ENCODE peak calls at places on chromosomes 2 and 18, in four cellular contexts. V is MM.1S, B is fibroblast of mammary gland, G is IMR-90. I is an unnamed sample.

GRCh38 chr2:2173633-2174032 is 157.4 kb downstream of the MYT1L start:
- DNase-seq in V (no peak), B (no peak), G (no peak), I (no peak)

GRCh38 chr2:138846216-138846821 is 66.1 kb upstream of the NXPH2 start:
- DNase-seq in V (peak; percentile 64), B (peak; percentile 29), G (peak; percentile 7), I (peak; percentile 16)

GRCh38 chr18:22311301-22311700 is 106.4 kb downstream of the CTAGE1 start:
- DNase-seq in V (no peak), B (peak; percentile 83), G (peak; percentile 83), I (no peak)

GRCh38 chr2:193502363-193503035 is 1307.8 kb upstream of the TMEFF2 start:
- DNase-seq in V (no peak), B (no peak), G (no peak), I (no peak)

GRCh38 chr2:46362667-46363012 is 65.4 kb downstream of the EPAS1 start:
- DNase-seq in V (no peak), B (peak; percentile 7), G (peak; percentile 24), I (no peak)

GRCh38 chr2:69962986-69963730 is 1.7 kb upstream of the ASPRV1 start:
- DNase-seq in V (no peak), B (no peak), G (no peak), I (no peak)

GRCh38 chr18:50306944-50307343 is 19.5 kb upstream of the CXXC1 start:
- DNase-seq in V (no peak), B (peak; percentile 77), G (peak; percentile 16), I (peak; percentile 69)

GRCh38 chr2:40955635-40956034 is 503.7 kb upstream of the SLC8A1 start:
- DNase-seq in V (no peak), B (no peak), G (no peak), I (no peak)

GRCh38 chr2:222049946-222050345 is 248.9 kb downstream of the PAX3 start:
- DNase-seq in V (no peak), B (peak; percentile 55), G (peak; percentile 23), I (peak; percentile 4)

GRCh38 chr2:113105047-113105446 is 22.4 kb upstream of the IL1RN start:
- DNase-seq in V (no peak), B (peak; percentile 91), G (peak; percentile 46), I (peak; percentile 11)

GRCh38 chr2:226963528-226963927 is 127.7 kb downstream of the RHBDD1 start:
- DNase-seq in V (no peak), B (peak; percentile 72), G (peak; percentile 73), I (peak; percentile 63)

GRCh38 chr2:48258750-48259149 is 271.2 kb upstream of the STON1 start:
- DNase-seq in V (no peak), B (no peak), G (no peak), I (no peak)

GRCh38 chr2:48264632-48265031 is 265.3 kb upstream of the STON1 start:
- DNase-seq in V (no peak), B (no peak), G (no peak), I (no peak)

GRCh38 chr2:48254839-48255238 is 275.1 kb upstream of the STON1 start:
- DNase-seq in V (no peak), B (no peak), G (no peak), I (no peak)

GRCh38 chr2:48257456-48257855 is 272.5 kb upstream of the STON1 start:
- DNase-seq in V (no peak), B (no peak), G (no peak), I (no peak)

DNA sequence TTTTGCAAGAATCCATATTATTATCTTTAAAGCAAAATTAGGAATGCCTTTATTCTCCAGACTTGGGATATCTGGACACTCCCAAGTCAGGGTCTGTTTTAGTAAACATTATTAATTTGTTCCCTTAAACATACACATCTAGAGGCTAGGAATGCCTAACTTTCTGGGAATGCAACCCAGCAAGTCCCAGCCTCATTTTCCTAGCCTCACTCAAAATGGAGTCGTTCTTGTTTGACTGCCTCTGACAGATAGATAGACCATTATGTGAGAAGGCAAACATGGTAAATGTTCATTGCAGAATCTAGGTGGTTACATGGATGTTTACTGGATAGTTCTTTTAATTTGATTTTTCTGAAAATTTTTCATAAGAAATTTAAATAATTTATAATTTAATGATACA is 270.1 kb upstream of the STON1 start:
- DNase-seq in V (no peak), B (no peak), G (no peak), I (no peak)
- H3K4me3 ChIP-seq in V (no peak overlapping the region), B (no peak overlapping the region), G (no peak overlapping the region), I (no peak overlapping the region)

DNA sequence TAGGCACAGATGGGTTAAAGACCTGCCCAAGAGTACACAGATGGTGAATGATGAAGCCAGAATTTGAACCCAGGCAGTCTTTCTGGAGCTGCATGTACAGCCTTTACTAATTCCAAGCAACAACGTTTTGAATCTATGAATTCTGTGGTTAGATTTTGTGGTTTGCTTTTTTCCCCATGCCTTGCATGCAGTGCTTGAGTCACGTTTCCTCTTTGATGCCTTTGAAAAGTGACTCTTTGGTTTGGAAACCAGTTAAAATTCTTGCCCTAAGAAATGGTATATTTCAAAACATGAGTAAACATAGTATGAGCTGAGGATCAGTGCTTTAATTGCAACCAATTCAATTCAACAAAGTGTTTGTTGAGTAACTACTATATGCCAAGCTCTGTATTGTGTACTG is 48.2 kb upstream of the PPM1B start:
- DNase-seq in V (peak; percentile 81), B (peak; percentile 91), G (peak; percentile 93), I (peak; percentile 90)
- TF ChIP-seq CTCF in V (no peak), B (no peak), G (no peak), I (no peak)

DNA sequence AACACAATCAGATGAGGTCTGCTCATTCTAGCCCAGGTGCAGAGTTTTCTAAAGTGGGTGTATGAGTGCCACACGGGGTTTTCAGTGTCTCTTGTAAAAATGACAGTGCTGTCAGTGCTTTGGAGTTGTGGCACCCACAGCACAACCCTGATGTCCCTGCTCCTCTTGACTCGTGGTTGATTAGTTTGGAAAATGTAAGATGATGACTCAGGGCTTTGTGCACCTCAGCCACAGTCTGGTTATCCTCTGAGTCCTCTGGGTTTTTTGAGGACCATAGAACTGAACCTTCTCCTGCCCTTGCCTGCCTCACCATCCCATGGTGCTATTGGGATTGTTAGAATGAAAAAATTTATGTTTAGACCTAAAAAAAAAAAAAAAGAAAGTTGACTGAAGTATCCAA is 105.6 kb downstream of the MYO1B start:
- DNase-seq in V (no peak), B (peak; percentile 61), G (peak; percentile 52), I (peak; percentile 42)
- H3K4me3 ChIP-seq in V (no peak overlapping the region), B (no peak overlapping the region), G (no peak overlapping the region), I (no peak overlapping the region)

DNA sequence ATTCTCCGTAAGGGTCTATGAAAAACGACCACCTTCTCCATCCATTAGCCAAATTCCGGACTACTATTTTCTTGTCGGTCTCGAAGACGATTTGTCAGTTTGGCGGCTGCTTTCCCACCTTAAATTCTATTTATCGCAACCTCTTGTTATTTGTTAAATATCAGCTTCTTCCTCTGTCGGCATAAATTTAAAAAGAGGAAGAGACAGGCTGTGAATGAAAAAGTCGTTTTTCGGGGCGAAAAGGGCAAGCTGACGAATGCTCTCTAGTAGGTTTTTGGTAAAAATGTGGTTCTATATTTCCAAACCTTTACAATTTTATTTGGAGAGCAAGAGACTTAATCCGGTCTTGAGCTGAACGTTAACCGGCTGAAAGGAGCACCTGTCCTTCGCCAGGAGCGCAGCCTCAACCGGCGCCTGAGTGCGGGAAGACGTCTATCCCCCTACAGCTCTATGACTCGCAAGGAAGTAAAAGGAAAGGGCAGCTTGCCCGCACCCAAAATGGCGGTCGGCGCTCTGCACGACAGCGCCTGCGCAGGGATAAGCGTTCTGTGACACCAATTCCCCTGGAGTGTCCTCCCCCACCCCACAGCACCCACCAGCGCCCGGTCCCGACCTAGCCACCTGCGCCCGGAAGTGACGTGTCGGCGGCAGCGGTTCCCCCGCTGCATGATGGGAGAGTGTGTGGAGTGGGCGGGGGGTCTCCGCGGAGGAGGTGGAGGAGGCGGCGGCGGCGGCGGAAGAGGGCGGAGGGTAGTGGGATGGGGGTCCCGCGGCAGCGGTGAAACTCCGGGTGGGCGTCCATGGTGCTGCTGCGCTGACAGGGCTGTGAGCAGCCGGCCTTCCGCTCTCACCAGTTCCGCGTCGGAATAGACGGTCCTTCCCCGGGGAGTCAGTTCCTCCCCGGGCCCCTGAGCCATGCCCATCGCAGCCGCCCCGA is at the start of gene AFTPH:
- DNase-seq in V (peak; percentile 99), B (peak; percentile 96), G (peak; percentile 98), I (peak; percentile 98)
- TF ChIP-seq CTCF in V (no peak), B (no peak), G (no peak), I (no peak)

GRCh38 chr2:8582850-8583399 is 98.9 kb upstream of the ID2 start:
- DNase-seq in V (no peak), B (no peak), G (no peak), I (no peak)

GRCh38 chr2:8586397-8587051 is 95.3 kb upstream of the ID2 start:
- DNase-seq in V (no peak), B (no peak), G (no peak), I (no peak)

GRCh38 chr2:8583400-8584173 is 98.3 kb upstream of the ID2 start:
- DNase-seq in V (no peak), B (peak; percentile 28), G (peak; percentile 19), I (peak; percentile 31)

GRCh38 chr2:8582191-8582849 is 99.5 kb upstream of the ID2 start:
- DNase-seq in V (no peak), B (no peak), G (no peak), I (no peak)

DNA sequence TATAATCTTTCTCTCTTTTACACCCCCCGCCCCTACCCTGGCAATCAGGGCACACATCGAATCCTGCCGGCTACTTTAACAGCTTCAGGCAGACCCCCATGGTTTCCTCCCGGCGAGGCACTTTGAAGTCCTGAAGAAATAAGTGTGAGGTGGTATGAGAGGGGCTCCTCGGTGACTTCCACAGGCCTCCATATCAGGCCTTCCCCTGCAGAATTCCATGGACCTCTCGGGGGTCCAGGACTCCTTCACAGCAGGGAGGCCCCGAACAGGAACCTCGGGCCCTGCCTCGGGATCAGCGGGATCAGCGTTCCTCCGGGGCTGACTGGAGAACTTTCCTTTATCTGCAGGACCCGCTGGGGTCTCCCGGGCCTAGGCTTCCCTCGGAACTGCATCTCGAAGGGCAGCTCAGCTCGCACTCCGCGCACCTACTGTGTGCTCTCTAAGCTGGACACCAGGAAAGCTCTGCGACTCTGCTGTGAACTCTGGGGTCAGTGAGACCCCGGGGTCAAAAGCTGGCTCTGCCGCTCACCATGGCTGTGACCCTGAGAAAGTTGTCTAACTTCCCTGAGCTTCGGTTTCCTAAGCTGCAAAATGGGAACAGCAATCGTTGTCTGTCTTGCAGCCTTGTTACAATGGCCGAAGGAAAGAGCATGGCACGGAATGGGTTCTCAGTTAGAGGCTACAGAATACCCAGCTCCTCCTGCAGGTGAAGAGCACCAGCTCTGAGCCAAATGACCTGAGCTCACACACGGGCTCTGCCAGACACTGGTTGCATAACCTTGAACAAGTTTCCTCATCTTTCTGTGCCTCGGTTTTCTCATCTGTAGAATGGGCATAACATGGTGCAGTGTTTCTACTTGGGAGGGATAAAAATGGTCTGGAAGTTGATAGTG is 97.4 kb upstream of the ID2 start:
- DNase-seq in V (no peak), B (no peak), G (no peak), I (no peak)
- H3K4me3 ChIP-seq in V (no peak overlapping the region), B (no peak overlapping the region), G (no peak overlapping the region), I (no peak overlapping the region)